ENCODE peak calls at places on chromosomes 2 and 18, in four cellular contexts. H is stimulated activated CD8-positive, alpha-beta memory T cell treated with anti-CD3 and anti-CD28 coated beads, Interleukin-15, amount 100 ng/mL, for 24 hours; B is posterior vena cava; Y is stimulated activated naive CD8-positive, alpha-beta T cell treated with anti-CD3 and anti-CD28 coated beads, Interleukin-15, Interleukin-2, amounts not matched to agents 100 U/mL and 50 U/mL, for 24 hours. P is an unnamed sample.
A peak's percentile ranks its signal among the peaks of the same experiment; 100 is the strongest.

GRCh38 chr2:208266641-208267335 is 733 bp downstream of the PIKFYVE start:
- DNase-seq in H (no peak), B (no peak), Y (no peak), P (no peak)

GRCh38 chr2:40487592-40487991 is 35.7 kb upstream of the SLC8A1 start:
- DNase-seq in H (no peak), B (no peak), Y (no peak), P (no peak)

GRCh38 chr2:171403181-171403580 is 30.6 kb downstream of the METTL8 start:
- DNase-seq in H (no peak), B (no peak), Y (no peak), P (no peak)

GRCh38 chr2:47354013-47354816 is 48.7 kb upstream of the MSH2 start:
- DNase-seq in H (no peak), B (no peak), Y (no peak), P (no peak)

GRCh38 chr18:45416168-45416567 is 199.1 kb upstream of the SLC14A2 start:
- DNase-seq in H (no peak), B (no peak), Y (no peak), P (no peak)

GRCh38 chr2:24049485-24050021 is at the start of gene FKBP1B:
- DNase-seq in H (no peak), B (no peak), Y (peak; percentile 79), P (peak; percentile 15)

GRCh38 chr2:10132043-10132575 is 9.6 kb downstream of the RRM2 start:
- DNase-seq in H (no peak), B (no peak), Y (no peak), P (no peak)

GRCh38 chr2:16506366-16506765 is 159.3 kb downstream of the CYRIA start:
- DNase-seq in H (no peak), B (no peak), Y (no peak), P (no peak)

GRCh38 chr2:28062867-28063266 is 172.3 kb downstream of the BABAM2 start:
- DNase-seq in H (no peak), B (no peak), Y (no peak), P (no peak)

GRCh38 chr18:44198296-44199284 is 482.1 kb upstream of the SETBP1 start:
- DNase-seq in H (no peak), B (no peak), Y (no peak), P (no peak)

GRCh38 chr2:67790622-67791021 is 272.2 kb downstream of the C1D start:
- DNase-seq in H (no peak), B (no peak), Y (no peak), P (no peak)

GRCh38 chr18:58505181-58505580 is 123.7 kb downstream of the ALPK2 start:
- DNase-seq in H (no peak), B (no peak), Y (no peak), P (no peak)

GRCh38 chr2:198782734-198783133 is 675.0 kb downstream of the SATB2 start:
- DNase-seq in H (no peak), B (no peak), Y (no peak), P (no peak)

GRCh38 chr2:122194546-122194945 is 439.1 kb downstream of the TSN start:
- DNase-seq in H (no peak), B (no peak), Y (no peak), P (no peak)

GRCh38 chr2:72923833-72924352 is 6.6 kb downstream of the EMX1 start:
- DNase-seq in H (no peak), B (no peak), Y (no peak), P (no peak)

P was measured in GM18507.